ENCODE peak calls at places on chromosomes 11 and 22, in four cellular contexts. Y, L, K and D are unnamed samples.

GRCh38 chr22:23219787-23220484 is 39.6 kb downstream of the BCR start:
- DNase-seq in Y (no peak), L (peak; percentile 66), K (peak; percentile 63), D (no peak)

GRCh38 chr22:25827415-25827814 is 85.4 kb downstream of the MYO18B start:
- DNase-seq in Y (no peak), L (no peak), K (no peak), D (no peak)

GRCh38 chr11:120651836-120652235 is 140.3 kb downstream of the GRIK4 start:
- DNase-seq in Y (no peak), L (no peak), K (no peak), D (no peak)

GRCh38 chr22:45349916-45350315 is 40.2 kb downstream of the FAM118A start:
- DNase-seq in Y (no peak), L (no peak), K (no peak), D (no peak)

GRCh38 chr22:22144858-22145257 is 99.7 kb upstream of the VPREB1 start:
- DNase-seq in Y (no peak), L (peak; percentile 5), K (no peak), D (no peak)

GRCh38 chr22:36036167-36036624 is 7.6 kb upstream of the RBFOX2 start:
- DNase-seq in Y (no peak), L (no peak), K (no peak), D (no peak)

GRCh38 chr22:44430716-44431115 is 67.3 kb downstream of the RTL6 start:
- DNase-seq in Y (no peak), L (no peak), K (no peak), D (no peak)

GRCh38 chr22:19629331-19629719 is 85.0 kb upstream of the SEPTIN5 start:
- DNase-seq in Y (no peak), L (no peak), K (no peak), D (no peak)

GRCh38 chr22:27212617-27213177 is 555.3 kb downstream of the MIAT start:
- DNase-seq in Y (no peak), L (peak; percentile 92), K (peak; percentile 67), D (peak; percentile 72)

GRCh38 chr22:50498322-50498861 is 9.1 kb downstream of the LMF2 start:
- DNase-seq in Y (no peak), L (peak; percentile 78), K (no peak), D (no peak)

GRCh38 chr22:17119481-17120202 is 1.5 kb downstream of the TMEM121B start:
- DNase-seq in Y (no peak), L (peak; percentile 24), K (no peak), D (no peak)

GRCh38 chr22:41512421-41513194 is 31.7 kb downstream of the POLR3H start:
- DNase-seq in Y (no peak), L (peak; percentile 88), K (peak; percentile 34), D (no peak)

GRCh38 chr11:12102588-12103410 is 7.6 kb upstream of the MICAL2 start:
- DNase-seq in Y (no peak), L (peak; percentile 38), K (no peak), D (no peak)

GRCh38 chr11:32434387-32435151 is 770 bp downstream of the WT1 start:
- DNase-seq in Y (no peak), L (no peak), K (no peak), D (no peak)

GRCh38 chr22:19823638-19824196 is 31.0 kb downstream of the GNB1L start:
- DNase-seq in Y (no peak), L (no peak), K (no peak), D (no peak)

GRCh38 chr22:24107668-24108067 is 73.6 kb upstream of the SUSD2 start:
- DNase-seq in Y (no peak), L (peak; percentile 94), K (no peak), D (no peak)

GRCh38 chr11:113690619-113691569 is 15.2 kb downstream of the TMPRSS5 start:
- DNase-seq in Y (no peak), L (peak; percentile 54), K (no peak), D (no peak)

GRCh38 chr11:94473177-94473799 is 20.4 kb downstream of the MRE11 start:
- DNase-seq in Y (no peak), L (no peak), K (no peak), D (no peak)

GRCh38 chr11:10601722-10602281 is 33.3 kb upstream of the LYVE1 start:
- DNase-seq in Y (no peak), L (no peak), K (no peak), D (no peak)

GRCh38 chr22:28899199-28899853 is 16.0 kb downstream of the ZNRF3 start:
- DNase-seq in Y (no peak), L (no peak), K (no peak), D (no peak)

GRCh38 chr11:116851631-116852030 is 14.2 kb upstream of the APOA1 start:
- DNase-seq in Y (no peak), L (no peak), K (no peak), D (no peak)

GRCh38 chr11:24082241-24082640 is 414.6 kb upstream of the LUZP2 start:
- DNase-seq in Y (no peak), L (no peak), K (no peak), D (no peak)

GRCh38 chr11:68038718-68039525 is at the start of gene TCIRG1:
- DNase-seq in Y (no peak), L (peak; percentile 93), K (no peak), D (no peak)

GRCh38 chr11:76523147-76523546 is 78.3 kb downstream of the EMSY start:
- DNase-seq in Y (no peak), L (peak; percentile 33), K (no peak), D (no peak)

GRCh38 chr11:2554338-2555240 is 109.8 kb downstream of the KCNQ1 start:
- DNase-seq in Y (no peak), L (no peak), K (no peak), D (no peak)

GRCh38 chr11:126483796-126484195 is 128.3 kb downstream of the ST3GAL4 start:
- DNase-seq in Y (no peak), L (no peak), K (no peak), D (no peak)

GRCh38 chr11:75346912-75347647 is 4.4 kb downstream of the ARRB1 start:
- DNase-seq in Y (no peak), L (peak; percentile 54), K (no peak), D (no peak)

GRCh38 chr11:27228232-27228631 is 134.8 kb downstream of the CCDC34 start:
- DNase-seq in Y (no peak), L (no peak), K (no peak), D (no peak)

GRCh38 chr11:96219981-96220623 is 122.9 kb downstream of the MAML2 start:
- DNase-seq in Y (no peak), L (peak; percentile 78), K (no peak), D (no peak)
- H3K4me3 ChIP-seq in Y (no peak overlapping the region), L (no peak overlapping the region), K (no peak overlapping the region), D (no peak overlapping the region)

GRCh38 chr11:36292311-36292722 is 3.1 kb upstream of the COMMD9 start:
- DNase-seq in Y (no peak), L (peak; percentile 60), K (no peak), D (no peak)
- TF ChIP-seq CTCF in Y (peak; percentile 46), L (peak; percentile 24), K (peak; percentile 49), D (peak; percentile 62)

GRCh38 chr11:110429614-110430266 is at the start of gene FDX1:
- DNase-seq in Y (no peak), L (peak; percentile 88), K (peak; percentile 39), D (no peak)
- H3K4me3 ChIP-seq in Y (peak within 1 kb of the TSS; percentile 84), L (peak within 1 kb of the TSS; percentile 90), K (peak within 1 kb of the TSS; percentile 97), D (peak within 1 kb of the TSS; percentile 98)

GRCh38 chr11:122756417-122756816 is 81.9 kb upstream of the CRTAM start:
- DNase-seq in Y (peak; percentile 9), L (no peak), K (no peak), D (no peak)
- TF ChIP-seq CTCF in Y (no peak), L (peak; percentile 12), K (no peak), D (no peak)

DNA sequence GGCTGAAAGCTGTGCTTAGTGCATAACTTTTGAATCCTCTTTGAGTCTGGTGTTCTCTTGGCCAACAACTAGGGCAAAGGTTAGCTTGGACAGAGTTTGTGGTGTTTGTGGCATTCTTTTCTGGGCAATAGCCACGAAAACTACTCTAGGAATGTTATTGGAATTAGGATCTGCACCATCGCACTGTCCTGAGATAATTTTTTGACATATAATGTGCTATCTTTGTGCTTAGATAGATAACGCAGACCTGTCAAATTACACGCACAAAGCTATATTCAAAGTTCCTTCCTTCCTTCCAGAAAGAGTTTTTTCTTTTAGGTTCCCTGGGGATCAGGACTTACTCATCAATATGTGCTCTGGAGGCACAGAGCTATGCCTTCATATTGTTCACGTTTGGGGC is 166.8 kb upstream of the MTMR2 start:
- DNase-seq in Y (no peak), L (peak; percentile 74), K (no peak), D (no peak)
- H3K4me3 ChIP-seq in Y (no peak overlapping the region), L (no peak overlapping the region), K (no peak overlapping the region), D (no peak overlapping the region)